ENCODE peak calls at places on chromosome 19, in ten cellular contexts. Z is effector CD4-positive, alpha-beta T cell; I is GM23248; E is fibroblast of pulmonary artery; S is stimulated activated CD4-positive, alpha-beta T cell treated with anti-CD3 and anti-CD28 coated beads, Interleukin-15, amount 100 ng/mL, for 24 hours; W is GM12892; P is T-helper 1 cell; B is GM23338; X is activated CD8-positive, alpha-beta memory T cell treated with anti-CD3 and anti-CD28 coated beads for 48 hours; A is GDM1. R is an unnamed sample.

GRCh38 chr19:53881482-53882390 is at the start of gene PRKCG:
- DNase-seq in I (peak), P (peak), W (no peak), E (no peak), X (no peak), B (peak), S (peak), Z (peak), A (no peak), R (peak)

GRCh38 chr19:17337675-17338439 is 504 bp downstream of the GTPBP3 start:
- DNase-seq in S (peak), E (no peak), I (peak), B (peak), P (peak), W (peak), Z (no peak), A (no peak), X (no peak), R (peak)

GRCh38 chr19:14122924-14123323 is 5.4 kb upstream of the PRKACA start:
- DNase-seq in E (no peak), Z (no peak), S (no peak), B (no peak), X (no peak), W (no peak), I (no peak), A (no peak), P (no peak), R (no peak)

GRCh38 chr19:8449830-8450229 is 5.1 kb downstream of the HNRNPM start:
- DNase-seq in S (no peak), Z (no peak), I (no peak), X (no peak), W (no peak), A (no peak), E (no peak), P (no peak), B (peak), R (no peak)

GRCh38 chr19:4310247-4311121 is 6.1 kb downstream of the FSD1 start:
- DNase-seq in I (no peak), X (no peak), W (no peak), E (no peak), Z (no peak), S (no peak), B (peak), A (no peak), P (no peak), R (peak)

GRCh38 chr19:4444765-4445741 is 12.5 kb downstream of the UBXN6 start:
- DNase-seq in E (no peak), X (no peak), P (no peak), Z (no peak), I (no peak), S (no peak), B (no peak), A (no peak), W (no peak), R (peak)

GRCh38 chr19:32022946-32023832 is 322.2 kb upstream of the ZNF507 start:
- DNase-seq in E (no peak), S (no peak), B (peak), P (no peak), A (no peak), Z (no peak), W (no peak), X (no peak), I (no peak), R (no peak)

GRCh38 chr19:8113017-8113416 is 36.4 kb downstream of the FBN3 start:
- DNase-seq in A (no peak), B (peak), I (no peak), P (no peak), Z (no peak), X (no peak), W (no peak), E (no peak), S (no peak), R (no peak)

GRCh38 chr19:5035817-5036732 is 67.2 kb downstream of the KDM4B start:
- DNase-seq in S (no peak), A (no peak), I (no peak), B (no peak), E (no peak), X (no peak), P (no peak), Z (no peak), W (no peak), R (no peak)

GRCh38 chr19:43678512-43678911 is 8.5 kb upstream of the PLAUR start:
- DNase-seq in E (no peak), W (no peak), A (no peak), X (no peak), S (no peak), Z (no peak), B (no peak), I (no peak), P (no peak), R (no peak)

GRCh38 chr19:16820056-16820455 is 9.1 kb upstream of the SIN3B start:
- DNase-seq in P (no peak), Z (no peak), E (no peak), I (no peak), X (no peak), A (no peak), S (no peak), B (no peak), W (no peak), R (no peak)

GRCh38 chr19:1262687-1263123 is 6.4 kb upstream of the CIRBP start:
- DNase-seq in S (no peak), E (no peak), W (no peak), I (no peak), Z (no peak), A (no peak), B (peak), P (no peak), X (no peak), R (peak)

GRCh38 chr19:19209372-19209771 is 2.4 kb upstream of the NCAN start:
- DNase-seq in B (no peak), S (no peak), W (no peak), A (no peak), I (no peak), P (no peak), Z (no peak), X (no peak), E (no peak), R (no peak)

R was measured in H7.